ENCODE peak calls at places on chromosomes 7 and 10, in nine cellular contexts. One of them, this sample, is unnamed.

GRCh38 chr10:47288916-47289495 is 11.0 kb upstream of the GDF10 start:
- DNase-seq in colonic mucosa: no peak
- DNase-seq in aorta: no peak
- DNase-seq in WERI-Rb-1: no peak
- DNase-seq in cardiac muscle cell: no peak
- DNase-seq in CD4-positive, CD25-positive, alpha-beta regulatory T cell: no peak
- DNase-seq in body of pancreas: no peak
- DNase-seq in SJSA1: no peak
- DNase-seq in prostate gland: no peak
- DNase-seq in this sample: no peak

GRCh38 chr10:373516-374309 is 238.5 kb downstream of the ZMYND11 start:
- DNase-seq in aorta: peak; percentile 72
- DNase-seq in body of pancreas: no peak
- DNase-seq in CD4-positive, CD25-positive, alpha-beta regulatory T cell: no peak
- DNase-seq in SJSA1: peak; percentile 72
- DNase-seq in prostate gland: peak; percentile 33
- DNase-seq in colonic mucosa: no peak
- DNase-seq in WERI-Rb-1: no peak
- DNase-seq in cardiac muscle cell: peak; percentile 67
- DNase-seq in this sample: no peak

GRCh38 chr10:67735430-67735829 is 39.4 kb upstream of the CTNNA3 start:
- DNase-seq in WERI-Rb-1: no peak
- DNase-seq in aorta: no peak
- DNase-seq in prostate gland: no peak
- DNase-seq in SJSA1: no peak
- DNase-seq in cardiac muscle cell: no peak
- DNase-seq in body of pancreas: no peak
- DNase-seq in CD4-positive, CD25-positive, alpha-beta regulatory T cell: no peak
- DNase-seq in colonic mucosa: no peak
- DNase-seq in this sample: no peak

GRCh38 chr10:50846753-50847152 is 38.7 kb downstream of the A1CF start:
- DNase-seq in CD4-positive, CD25-positive, alpha-beta regulatory T cell: no peak
- DNase-seq in prostate gland: no peak
- DNase-seq in cardiac muscle cell: no peak
- DNase-seq in SJSA1: no peak
- DNase-seq in colonic mucosa: no peak
- DNase-seq in body of pancreas: no peak
- DNase-seq in WERI-Rb-1: no peak
- DNase-seq in aorta: no peak
- DNase-seq in this sample: no peak

GRCh38 chr10:36603688-36604087 is 521.7 kb upstream of the ANKRD30A start:
- DNase-seq in CD4-positive, CD25-positive, alpha-beta regulatory T cell: no peak
- DNase-seq in body of pancreas: no peak
- DNase-seq in cardiac muscle cell: no peak
- DNase-seq in prostate gland: no peak
- DNase-seq in SJSA1: no peak
- DNase-seq in aorta: no peak
- DNase-seq in colonic mucosa: no peak
- DNase-seq in WERI-Rb-1: no peak
- DNase-seq in this sample: no peak

GRCh38 chr7:94176694-94177200 is 172.6 kb upstream of the BET1 start:
- DNase-seq in SJSA1: no peak
- DNase-seq in colonic mucosa: no peak
- DNase-seq in cardiac muscle cell: no peak
- DNase-seq in WERI-Rb-1: no peak
- DNase-seq in CD4-positive, CD25-positive, alpha-beta regulatory T cell: no peak
- DNase-seq in prostate gland: no peak
- DNase-seq in body of pancreas: no peak
- DNase-seq in aorta: no peak
- DNase-seq in this sample: no peak

GRCh38 chr10:84156768-84157167 is 16.8 kb upstream of the GPR15LG start:
- DNase-seq in CD4-positive, CD25-positive, alpha-beta regulatory T cell: no peak
- DNase-seq in prostate gland: no peak
- DNase-seq in colonic mucosa: no peak
- DNase-seq in body of pancreas: no peak
- DNase-seq in WERI-Rb-1: no peak
- DNase-seq in SJSA1: no peak
- DNase-seq in aorta: no peak
- DNase-seq in cardiac muscle cell: no peak
- DNase-seq in this sample: no peak

GRCh38 chr10:129647563-129647962 is 180.5 kb downstream of the MGMT start:
- DNase-seq in WERI-Rb-1: no peak
- DNase-seq in SJSA1: no peak
- DNase-seq in body of pancreas: no peak
- DNase-seq in cardiac muscle cell: no peak
- DNase-seq in CD4-positive, CD25-positive, alpha-beta regulatory T cell: no peak
- DNase-seq in prostate gland: no peak
- DNase-seq in colonic mucosa: no peak
- DNase-seq in aorta: no peak
- DNase-seq in this sample: no peak

GRCh38 chr10:74855439-74855838 is 29.0 kb downstream of the KAT6B start:
- DNase-seq in prostate gland: no peak
- DNase-seq in aorta: no peak
- DNase-seq in colonic mucosa: no peak
- DNase-seq in body of pancreas: no peak
- DNase-seq in SJSA1: no peak
- DNase-seq in CD4-positive, CD25-positive, alpha-beta regulatory T cell: no peak
- DNase-seq in cardiac muscle cell: no peak
- DNase-seq in WERI-Rb-1: no peak
- DNase-seq in this sample: no peak
- H3K27ac ChIP-seq in prostate gland: no peak overlapping the region
- H3K27ac ChIP-seq in aorta: no peak overlapping the region
- H3K27ac ChIP-seq in colonic mucosa: peak overlapping the region; percentile 3
- H3K27ac ChIP-seq in body of pancreas: peak overlapping the region; percentile 65
- H3K27ac ChIP-seq in SJSA1: no peak overlapping the region
- H3K27ac ChIP-seq in CD4-positive, CD25-positive, alpha-beta regulatory T cell: no peak overlapping the region
- H3K27ac ChIP-seq in cardiac muscle cell: peak overlapping the region; percentile 66
- H3K27ac ChIP-seq in WERI-Rb-1: no peak overlapping the region
- H3K27ac ChIP-seq in this sample: no peak overlapping the region

GRCh38 chr7:107652642-107653041 is 8.0 kb upstream of the SLC26A4 start:
- DNase-seq in WERI-Rb-1: no peak
- DNase-seq in body of pancreas: no peak
- DNase-seq in prostate gland: no peak
- DNase-seq in aorta: no peak
- DNase-seq in colonic mucosa: no peak
- DNase-seq in SJSA1: no peak
- DNase-seq in CD4-positive, CD25-positive, alpha-beta regulatory T cell: no peak
- DNase-seq in cardiac muscle cell: no peak
- DNase-seq in this sample: no peak
- H3K27ac ChIP-seq in WERI-Rb-1: no peak overlapping the region
- H3K27ac ChIP-seq in body of pancreas: no peak overlapping the region
- H3K27ac ChIP-seq in prostate gland: no peak overlapping the region
- H3K27ac ChIP-seq in aorta: no peak overlapping the region
- H3K27ac ChIP-seq in colonic mucosa: no peak overlapping the region
- H3K27ac ChIP-seq in SJSA1: no peak overlapping the region
- H3K27ac ChIP-seq in CD4-positive, CD25-positive, alpha-beta regulatory T cell: no peak overlapping the region
- H3K27ac ChIP-seq in cardiac muscle cell: no peak overlapping the region
- H3K27ac ChIP-seq in this sample: no peak overlapping the region

DNA sequence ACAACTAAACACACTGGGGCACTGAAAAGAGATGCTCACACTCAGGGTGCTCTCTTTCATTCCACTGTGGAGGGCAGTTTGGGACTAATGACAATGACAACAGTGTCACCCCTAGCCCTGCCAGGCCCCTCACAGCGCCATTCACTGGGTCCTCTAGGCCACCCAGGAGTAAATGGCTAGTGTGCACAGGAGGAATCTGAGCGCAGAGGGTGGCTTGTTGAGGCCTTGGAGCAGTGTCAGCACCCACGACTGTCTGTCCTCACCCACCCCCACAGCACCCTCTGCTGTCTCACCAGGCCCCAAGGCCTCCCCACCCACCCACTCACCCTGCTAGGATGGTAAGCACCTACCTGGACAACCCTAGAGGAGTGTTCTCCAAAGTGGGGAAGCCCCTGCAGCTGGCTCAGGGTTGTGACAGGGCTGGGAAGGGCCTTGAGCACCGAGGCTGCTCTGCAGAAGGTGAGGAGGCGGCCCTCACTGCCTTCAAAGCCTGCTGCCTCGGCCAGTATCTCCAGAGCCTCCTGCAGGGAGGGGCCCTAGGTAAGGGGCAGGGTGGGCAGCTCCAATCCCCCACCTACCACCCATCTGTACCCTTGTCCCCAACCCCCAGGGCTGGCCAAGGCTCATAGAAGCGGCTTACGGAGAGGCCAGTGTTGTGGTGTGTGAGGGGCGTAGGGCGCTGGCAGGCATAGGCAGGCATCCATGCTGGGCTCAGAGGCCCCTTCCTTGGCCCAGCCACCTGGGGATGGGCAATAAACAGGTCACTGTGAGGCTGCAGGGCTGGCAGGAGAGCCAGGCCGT is 2.9 kb downstream of the POLM start:
- DNase-seq in aorta: peak; percentile 26
- DNase-seq in cardiac muscle cell: no peak
- DNase-seq in colonic mucosa: no peak
- DNase-seq in CD4-positive, CD25-positive, alpha-beta regulatory T cell: no peak
- DNase-seq in SJSA1: no peak
- DNase-seq in body of pancreas: no peak
- DNase-seq in WERI-Rb-1: no peak
- DNase-seq in prostate gland: no peak
- DNase-seq in this sample: no peak
- H3K27ac ChIP-seq in aorta: no peak overlapping the region
- H3K27ac ChIP-seq in cardiac muscle cell: no peak overlapping the region
- H3K27ac ChIP-seq in colonic mucosa: no peak overlapping the region
- H3K27ac ChIP-seq in CD4-positive, CD25-positive, alpha-beta regulatory T cell: no peak overlapping the region
- H3K27ac ChIP-seq in SJSA1: no peak overlapping the region
- H3K27ac ChIP-seq in body of pancreas: no peak overlapping the region
- H3K27ac ChIP-seq in WERI-Rb-1: no peak overlapping the region
- H3K27ac ChIP-seq in prostate gland: no peak overlapping the region
- H3K27ac ChIP-seq in this sample: no peak overlapping the region

GRCh38 chr10:89738551-89739209 is 37.3 kb downstream of the KIF20B start:
- DNase-seq in body of pancreas: no peak
- DNase-seq in CD4-positive, CD25-positive, alpha-beta regulatory T cell: peak; percentile 78
- DNase-seq in aorta: no peak
- DNase-seq in cardiac muscle cell: no peak
- DNase-seq in prostate gland: no peak
- DNase-seq in colonic mucosa: no peak
- DNase-seq in SJSA1: no peak
- DNase-seq in WERI-Rb-1: no peak
- DNase-seq in this sample: no peak

GRCh38 chr10:89745903-89746302 is 44.5 kb downstream of the KIF20B start:
- DNase-seq in SJSA1: no peak
- DNase-seq in cardiac muscle cell: no peak
- DNase-seq in colonic mucosa: no peak
- DNase-seq in prostate gland: no peak
- DNase-seq in CD4-positive, CD25-positive, alpha-beta regulatory T cell: no peak
- DNase-seq in aorta: no peak
- DNase-seq in body of pancreas: no peak
- DNase-seq in WERI-Rb-1: no peak
- DNase-seq in this sample: no peak

GRCh38 chr10:89744021-89744420 is 42.6 kb downstream of the KIF20B start:
- DNase-seq in CD4-positive, CD25-positive, alpha-beta regulatory T cell: no peak
- DNase-seq in cardiac muscle cell: no peak
- DNase-seq in WERI-Rb-1: no peak
- DNase-seq in SJSA1: no peak
- DNase-seq in body of pancreas: no peak
- DNase-seq in aorta: no peak
- DNase-seq in colonic mucosa: no peak
- DNase-seq in prostate gland: no peak
- DNase-seq in this sample: no peak

GRCh38 chr10:89741126-89741762 is 39.9 kb downstream of the KIF20B start:
- DNase-seq in aorta: no peak
- DNase-seq in cardiac muscle cell: no peak
- DNase-seq in SJSA1: no peak
- DNase-seq in WERI-Rb-1: peak; percentile 17
- DNase-seq in prostate gland: no peak
- DNase-seq in CD4-positive, CD25-positive, alpha-beta regulatory T cell: peak; percentile 6
- DNase-seq in body of pancreas: no peak
- DNase-seq in colonic mucosa: no peak
- DNase-seq in this sample: no peak
- H3K27ac ChIP-seq in aorta: no peak overlapping the region
- H3K27ac ChIP-seq in cardiac muscle cell: no peak overlapping the region
- H3K27ac ChIP-seq in SJSA1: no peak overlapping the region
- H3K27ac ChIP-seq in WERI-Rb-1: no peak overlapping the region
- H3K27ac ChIP-seq in prostate gland: no peak overlapping the region
- H3K27ac ChIP-seq in CD4-positive, CD25-positive, alpha-beta regulatory T cell: no peak overlapping the region
- H3K27ac ChIP-seq in body of pancreas: no peak overlapping the region
- H3K27ac ChIP-seq in colonic mucosa: no peak overlapping the region
- H3K27ac ChIP-seq in this sample: no peak overlapping the region

DNA sequence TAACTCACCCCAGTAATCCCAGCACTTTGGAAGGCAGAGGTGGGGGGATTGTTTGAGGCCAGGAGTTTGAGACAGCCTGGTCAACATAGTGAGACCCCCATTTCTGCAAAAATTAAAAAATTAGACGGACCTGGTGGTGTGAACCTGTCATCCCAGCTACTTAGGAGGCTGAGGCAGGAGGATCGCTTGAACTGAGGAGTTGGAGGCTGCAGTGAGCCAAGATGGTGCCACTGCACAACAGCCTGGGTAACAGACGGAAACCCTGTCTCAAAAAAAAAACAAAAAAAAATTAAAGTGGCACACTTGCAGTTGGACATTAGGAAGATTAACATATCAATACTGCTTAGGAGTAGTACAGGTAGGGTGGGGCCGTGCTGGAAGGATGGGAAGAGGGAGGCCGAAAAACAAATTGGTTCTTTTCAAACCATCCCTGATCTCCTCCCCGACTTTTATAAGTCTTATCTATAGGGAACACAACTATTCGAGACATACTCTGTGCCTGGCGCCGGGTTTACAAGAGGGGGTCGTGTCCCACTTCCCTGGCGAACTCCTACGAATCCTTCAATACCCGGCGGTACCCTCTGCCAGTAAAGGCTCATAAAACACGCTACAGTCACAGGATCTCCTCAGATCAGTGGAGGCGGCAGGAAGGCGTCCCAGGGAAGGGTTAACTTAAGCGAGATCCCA is 627 bp downstream of the TAF6 start:
- DNase-seq in prostate gland: no peak
- DNase-seq in WERI-Rb-1: no peak
- DNase-seq in CD4-positive, CD25-positive, alpha-beta regulatory T cell: no peak
- DNase-seq in colonic mucosa: no peak
- DNase-seq in SJSA1: no peak
- DNase-seq in body of pancreas: no peak
- DNase-seq in aorta: peak; percentile 46
- DNase-seq in cardiac muscle cell: no peak
- DNase-seq in this sample: no peak
- H3K27ac ChIP-seq in prostate gland: peak overlapping the region; percentile 78
- H3K27ac ChIP-seq in WERI-Rb-1: peak overlapping the region; percentile 90
- H3K27ac ChIP-seq in CD4-positive, CD25-positive, alpha-beta regulatory T cell: peak overlapping the region; percentile 95
- H3K27ac ChIP-seq in colonic mucosa: peak overlapping the region; percentile 77
- H3K27ac ChIP-seq in SJSA1: peak overlapping the region; percentile 93
- H3K27ac ChIP-seq in body of pancreas: peak overlapping the region; percentile 92
- H3K27ac ChIP-seq in aorta: no peak overlapping the region
- H3K27ac ChIP-seq in cardiac muscle cell: peak overlapping the region; percentile 95
- H3K27ac ChIP-seq in this sample: peak overlapping the region; percentile 98

GRCh38 chr7:115410972-115411686 is 489.2 kb downstream of the MDFIC start:
- DNase-seq in SJSA1: no peak
- DNase-seq in WERI-Rb-1: no peak
- DNase-seq in aorta: no peak
- DNase-seq in cardiac muscle cell: no peak
- DNase-seq in CD4-positive, CD25-positive, alpha-beta regulatory T cell: no peak
- DNase-seq in body of pancreas: no peak
- DNase-seq in colonic mucosa: no peak
- DNase-seq in prostate gland: no peak
- DNase-seq in this sample: no peak

GRCh38 chr7:115410427-115410805 is 488.5 kb downstream of the MDFIC start:
- DNase-seq in CD4-positive, CD25-positive, alpha-beta regulatory T cell: no peak
- DNase-seq in colonic mucosa: no peak
- DNase-seq in WERI-Rb-1: no peak
- DNase-seq in aorta: no peak
- DNase-seq in prostate gland: no peak
- DNase-seq in cardiac muscle cell: no peak
- DNase-seq in SJSA1: no peak
- DNase-seq in body of pancreas: no peak
- DNase-seq in this sample: no peak

GRCh38 chr7:115406216-115406615 is 484.3 kb downstream of the MDFIC start:
- DNase-seq in CD4-positive, CD25-positive, alpha-beta regulatory T cell: no peak
- DNase-seq in aorta: no peak
- DNase-seq in cardiac muscle cell: no peak
- DNase-seq in WERI-Rb-1: no peak
- DNase-seq in body of pancreas: no peak
- DNase-seq in SJSA1: no peak
- DNase-seq in prostate gland: no peak
- DNase-seq in colonic mucosa: no peak
- DNase-seq in this sample: no peak

GRCh38 chr7:115409682-115410426 is 488.0 kb downstream of the MDFIC start:
- DNase-seq in WERI-Rb-1: no peak
- DNase-seq in prostate gland: no peak
- DNase-seq in colonic mucosa: no peak
- DNase-seq in aorta: no peak
- DNase-seq in cardiac muscle cell: no peak
- DNase-seq in CD4-positive, CD25-positive, alpha-beta regulatory T cell: no peak
- DNase-seq in body of pancreas: no peak
- DNase-seq in SJSA1: no peak
- DNase-seq in this sample: no peak
- H3K27ac ChIP-seq in WERI-Rb-1: no peak overlapping the region
- H3K27ac ChIP-seq in prostate gland: no peak overlapping the region
- H3K27ac ChIP-seq in colonic mucosa: no peak overlapping the region
- H3K27ac ChIP-seq in aorta: no peak overlapping the region
- H3K27ac ChIP-seq in cardiac muscle cell: no peak overlapping the region
- H3K27ac ChIP-seq in CD4-positive, CD25-positive, alpha-beta regulatory T cell: no peak overlapping the region
- H3K27ac ChIP-seq in body of pancreas: no peak overlapping the region
- H3K27ac ChIP-seq in SJSA1: no peak overlapping the region
- H3K27ac ChIP-seq in this sample: no peak overlapping the region